ENCODE peak calls at places on chromosome 3, in ten cellular contexts. One of them, this sample, is unnamed.

GRCh38 chr3:182248349-182248880 is 536.7 kb downstream of the SOX2 start:
- DNase-seq in RPMI7951: no peak
- DNase-seq in SHP77: no peak
- DNase-seq in immature natural killer cell: no peak
- DNase-seq in GDM1: no peak
- DNase-seq in Right ventricle myocardium inferior: no peak
- DNase-seq in K562: peak
- DNase-seq in foreskin fibroblast: no peak
- DNase-seq in HTR-8/SVneo: no peak
- DNase-seq in DMS 273 treated with DMSO at 0.1 percent for 48 hours: no peak
- DNase-seq in this sample: no peak

GRCh38 chr3:66582721-66583141 is 81.9 kb upstream of the LRIG1 start:
- DNase-seq in GDM1: no peak
- DNase-seq in DMS 273 treated with DMSO at 0.1 percent for 48 hours: no peak
- DNase-seq in Right ventricle myocardium inferior: no peak
- DNase-seq in immature natural killer cell: peak
- DNase-seq in HTR-8/SVneo: no peak
- DNase-seq in SHP77: no peak
- DNase-seq in RPMI7951: peak
- DNase-seq in K562: no peak
- DNase-seq in foreskin fibroblast: peak
- DNase-seq in this sample: no peak

GRCh38 chr3:152853196-152853595 is 18.3 kb downstream of the P2RY1 start:
- DNase-seq in SHP77: no peak
- DNase-seq in K562: no peak
- DNase-seq in DMS 273 treated with DMSO at 0.1 percent for 48 hours: no peak
- DNase-seq in HTR-8/SVneo: no peak
- DNase-seq in GDM1: no peak
- DNase-seq in foreskin fibroblast: peak
- DNase-seq in RPMI7951: no peak
- DNase-seq in immature natural killer cell: no peak
- DNase-seq in Right ventricle myocardium inferior: no peak
- DNase-seq in this sample: no peak

GRCh38 chr3:111541911-111542483 is at the start of gene CD96:
- DNase-seq in foreskin fibroblast: peak
- DNase-seq in K562: no peak
- DNase-seq in immature natural killer cell: peak
- DNase-seq in DMS 273 treated with DMSO at 0.1 percent for 48 hours: no peak
- DNase-seq in GDM1: no peak
- DNase-seq in SHP77: no peak
- DNase-seq in Right ventricle myocardium inferior: no peak
- DNase-seq in HTR-8/SVneo: no peak
- DNase-seq in RPMI7951: peak
- DNase-seq in this sample: no peak

GRCh38 chr3:49644684-49645083 is 29.5 kb upstream of the APEH start:
- DNase-seq in immature natural killer cell: no peak
- DNase-seq in RPMI7951: no peak
- DNase-seq in Right ventricle myocardium inferior: peak
- DNase-seq in DMS 273 treated with DMSO at 0.1 percent for 48 hours: no peak
- DNase-seq in foreskin fibroblast: no peak
- DNase-seq in SHP77: no peak
- DNase-seq in HTR-8/SVneo: no peak
- DNase-seq in GDM1: no peak
- DNase-seq in K562: no peak
- DNase-seq in this sample: no peak

GRCh38 chr3:42451546-42452230 is 41.3 kb upstream of the LYZL4 start:
- DNase-seq in Right ventricle myocardium inferior: no peak
- DNase-seq in HTR-8/SVneo: no peak
- DNase-seq in RPMI7951: peak
- DNase-seq in foreskin fibroblast: no peak
- DNase-seq in GDM1: no peak
- DNase-seq in immature natural killer cell: no peak
- DNase-seq in K562: no peak
- DNase-seq in DMS 273 treated with DMSO at 0.1 percent for 48 hours: no peak
- DNase-seq in SHP77: no peak
- DNase-seq in this sample: no peak

GRCh38 chr3:80051602-80051962 is 283.8 kb upstream of the ROBO1 start:
- DNase-seq in Right ventricle myocardium inferior: no peak
- DNase-seq in foreskin fibroblast: no peak
- DNase-seq in GDM1: no peak
- DNase-seq in RPMI7951: no peak
- DNase-seq in DMS 273 treated with DMSO at 0.1 percent for 48 hours: no peak
- DNase-seq in SHP77: no peak
- DNase-seq in K562: no peak
- DNase-seq in HTR-8/SVneo: no peak
- DNase-seq in immature natural killer cell: no peak
- DNase-seq in this sample: no peak

GRCh38 chr3:148975277-148975676 is 16.1 kb upstream of the GYG1 start:
- DNase-seq in GDM1: no peak
- DNase-seq in Right ventricle myocardium inferior: no peak
- DNase-seq in RPMI7951: no peak
- DNase-seq in DMS 273 treated with DMSO at 0.1 percent for 48 hours: no peak
- DNase-seq in K562: no peak
- DNase-seq in immature natural killer cell: no peak
- DNase-seq in HTR-8/SVneo: no peak
- DNase-seq in foreskin fibroblast: no peak
- DNase-seq in SHP77: no peak
- DNase-seq in this sample: no peak

GRCh38 chr3:31925271-31925630 is 55.8 kb downstream of the OSBPL10 start:
- DNase-seq in HTR-8/SVneo: no peak
- DNase-seq in K562: no peak
- DNase-seq in RPMI7951: no peak
- DNase-seq in foreskin fibroblast: no peak
- DNase-seq in GDM1: no peak
- DNase-seq in DMS 273 treated with DMSO at 0.1 percent for 48 hours: no peak
- DNase-seq in immature natural killer cell: no peak
- DNase-seq in Right ventricle myocardium inferior: no peak
- DNase-seq in SHP77: no peak
- DNase-seq in this sample: no peak

GRCh38 chr3:164478323-164478722 is 600.0 kb downstream of the SI start:
- DNase-seq in foreskin fibroblast: no peak
- DNase-seq in GDM1: no peak
- DNase-seq in SHP77: no peak
- DNase-seq in immature natural killer cell: no peak
- DNase-seq in Right ventricle myocardium inferior: peak
- DNase-seq in HTR-8/SVneo: no peak
- DNase-seq in K562: no peak
- DNase-seq in RPMI7951: no peak
- DNase-seq in DMS 273 treated with DMSO at 0.1 percent for 48 hours: no peak
- DNase-seq in this sample: no peak